ENCODE peak calls at places on chromosomes 6 and 20, in seven cellular contexts. E, Z, B, A, L, W and V are unnamed samples.

GRCh38 chr6:158033751-158034702 is 52.4 kb downstream of the SYNJ2 start:
- DNase-seq in B (no peak), W (no peak), Z (no peak), L (no peak), A (no peak), E (no peak), V (peak; percentile 30)

GRCh38 chr20:46056027-46056833 is 27.2 kb downstream of the SLC12A5 start:
- DNase-seq in L (no peak), W (no peak), E (no peak), Z (no peak), A (no peak), B (no peak), V (no peak)

GRCh38 chr20:19328676-19329075 is 116.2 kb downstream of the SLC24A3 start:
- DNase-seq in E (no peak), A (no peak), W (no peak), Z (no peak), B (no peak), L (no peak), V (no peak)

GRCh38 chr6:93675856-93676255 is 256.5 kb upstream of the EPHA7 start:
- DNase-seq in L (no peak), Z (no peak), E (no peak), W (no peak), A (peak; percentile 87), B (no peak), V (no peak)

GRCh38 chr6:167470101-167470835 is 145.4 kb downstream of the TTLL2 start:
- DNase-seq in B (no peak), W (no peak), A (no peak), L (no peak), Z (no peak), E (no peak), V (peak; percentile 11)

GRCh38 chr6:122429328-122429727 is 29.9 kb downstream of the HSF2 start:
- DNase-seq in Z (no peak), W (no peak), L (no peak), E (no peak), A (no peak), B (no peak), V (no peak)

GRCh38 chr6:145891565-145891964 is 72.6 kb downstream of the SHPRH start:
- DNase-seq in Z (peak; percentile 22), L (no peak), A (no peak), W (no peak), B (no peak), E (no peak), V (no peak)

GRCh38 chr6:141562801-141563763 is 569.6 kb upstream of the GJE1 start:
- DNase-seq in Z (peak; percentile 81), E (peak; percentile 43), A (peak; percentile 89), L (peak; percentile 51), B (peak; percentile 51), W (peak; percentile 47), V (peak; percentile 86)

GRCh38 chr20:34022154-34022842 is 28.6 kb downstream of the RALY start:
- DNase-seq in W (no peak), B (peak; percentile 60), E (no peak), L (peak; percentile 61), Z (peak; percentile 23), A (no peak), V (no peak)

GRCh38 chr6:9532621-9533557 is 882.0 kb downstream of the TFAP2A start:
- DNase-seq in Z (peak; percentile 53), L (no peak), E (no peak), B (no peak), W (no peak), A (no peak), V (no peak)

GRCh38 chr6:30720738-30721197 is 616 bp downstream of the TUBB start:
- DNase-seq in L (no peak), B (peak; percentile 81), Z (no peak), E (peak; percentile 70), A (peak; percentile 67), W (peak; percentile 29), V (no peak)

GRCh38 chr6:56246544-56246940 is 838 bp downstream of the COL21A1 start:
- DNase-seq in L (no peak), E (no peak), B (no peak), A (no peak), Z (no peak), W (no peak), V (no peak)

GRCh38 chr6:165186041-165186440 is 123.4 kb downstream of the C6orf118 start:
- DNase-seq in B (no peak), E (no peak), A (no peak), W (no peak), Z (no peak), L (no peak), V (no peak)

GRCh38 chr6:70552974-70553373 is 13.8 kb upstream of the SDHAF4 start:
- DNase-seq in L (no peak), A (no peak), Z (no peak), B (no peak), E (no peak), W (no peak), V (no peak)

GRCh38 chr20:2179233-2179580 is 77.6 kb downstream of the STK35 start:
- DNase-seq in L (no peak), E (no peak), A (no peak), Z (no peak), W (no peak), B (no peak), V (no peak)

GRCh38 chr6:166237611-166238010 is 70.0 kb upstream of the TBXT start:
- DNase-seq in Z (peak; percentile 24), A (no peak), W (no peak), B (no peak), L (no peak), E (no peak), V (peak; percentile 25)

GRCh38 chr20:35200255-35200654 is 26.2 kb upstream of the MMP24 start:
- DNase-seq in Z (peak; percentile 75), L (no peak), W (no peak), A (no peak), E (no peak), B (no peak), V (no peak)

GRCh38 chr20:59242714-59243626 is 57.4 kb upstream of the EDN3 start:
- DNase-seq in W (no peak), B (peak; percentile 69), L (no peak), A (no peak), Z (no peak), E (peak; percentile 20), V (no peak)

GRCh38 chr6:121305957-121306607 is 28.2 kb downstream of the TBC1D32 start:
- DNase-seq in E (no peak), W (no peak), A (peak; percentile 13), B (peak; percentile 12), Z (peak; percentile 25), L (peak; percentile 31), V (no peak)

GRCh38 chr20:24576447-24576846 is 107.0 kb downstream of the SYNDIG1 start:
- DNase-seq in W (no peak), A (no peak), B (no peak), L (no peak), E (no peak), Z (no peak), V (no peak)

GRCh38 chr6:71187136-71187535 is 101.5 kb upstream of the OGFRL1 start:
- DNase-seq in B (no peak), E (no peak), Z (no peak), W (no peak), L (no peak), A (no peak), V (peak; percentile 25)

GRCh38 chr6:142030115-142030619 is 102.6 kb upstream of the GJE1 start:
- DNase-seq in E (no peak), L (no peak), A (no peak), W (no peak), B (no peak), Z (no peak), V (no peak)

GRCh38 chr6:52394251-52394666 is 25.9 kb upstream of the EFHC1 start:
- DNase-seq in E (no peak), Z (no peak), L (no peak), A (no peak), W (no peak), B (no peak), V (no peak)

GRCh38 chr20:50037123-50037522 is 54.3 kb downstream of the SNAI1 start:
- DNase-seq in A (no peak), B (no peak), L (no peak), W (no peak), Z (no peak), E (no peak), V (no peak)

GRCh38 chr20:38420232-38421085 is 14.7 kb downstream of the SNHG17 start:
- DNase-seq in Z (no peak), E (no peak), B (no peak), L (no peak), A (no peak), W (no peak), V (no peak)